ENCODE peak calls at places on chromosomes 3 and 15, in four cellular contexts. H is stimulated activated CD4-positive, alpha-beta T cell treated with anti-CD3 and anti-CD28 coated beads, TNF-alpha, amount 100 ng/mL, for 24 hours; Y is substantia nigra; B is AG08395. I is an unnamed sample.

GRCh38 chr3:197718904-197719303 is 17.8 kb downstream of the RUBCN start:
- DNase-seq in Y (no peak), H (no peak), B (peak), I (no peak)

GRCh38 chr3:53166781-53167291 is 5.8 kb downstream of the PRKCD start:
- DNase-seq in H (no peak), B (peak), Y (no peak), I (no peak)

GRCh38 chr3:197404030-197404429 is 105.6 kb upstream of the DLG1 start:
- DNase-seq in Y (no peak), H (no peak), B (no peak), I (no peak)

GRCh38 chr3:148255981-148256969 is 441.4 kb upstream of the AGTR1 start:
- DNase-seq in H (no peak), B (no peak), Y (no peak), I (no peak)

GRCh38 chr3:53023072-53023823 is 22.6 kb downstream of the SFMBT1 start:
- DNase-seq in Y (no peak), H (no peak), B (no peak), I (no peak)

GRCh38 chr3:172688588-172688987 is 22.3 kb downstream of the NCEH1 start:
- DNase-seq in B (no peak), H (no peak), Y (no peak), I (no peak)

GRCh38 chr3:123459867-123460266 is 11.0 kb upstream of the ADCY5 start:
- DNase-seq in B (no peak), Y (no peak), H (no peak), I (no peak)

GRCh38 chr3:182201769-182202168 is 490.0 kb downstream of the SOX2 start:
- DNase-seq in B (no peak), H (no peak), Y (no peak), I (no peak)

GRCh38 chr3:153443961-153444360 is 281.9 kb downstream of the RAP2B start:
- DNase-seq in B (no peak), Y (no peak), H (no peak), I (no peak)

GRCh38 chr3:15295506-15295905 is 36.9 kb downstream of the SH3BP5 start:
- DNase-seq in H (no peak), B (peak), Y (no peak), I (no peak)

GRCh38 chr3:169152319-169152718 is 511.2 kb downstream of the MECOM start:
- DNase-seq in Y (no peak), B (no peak), H (no peak), I (no peak)

GRCh38 chr3:49493901-49494300 is 23.8 kb downstream of the DAG1 start:
- DNase-seq in B (no peak), H (no peak), Y (no peak), I (no peak)

GRCh38 chr15:66943456-66944095 is 121.8 kb upstream of the SMAD3 start:
- DNase-seq in Y (no peak), H (no peak), B (no peak), I (no peak)

GRCh38 chr3:43285644-43286043 is 696 bp upstream of the SNRK start:
- DNase-seq in H (no peak), Y (no peak), B (no peak), I (no peak)

GRCh38 chr3:127658234-127658633 is 14.5 kb upstream of the ABTB1 start:
- DNase-seq in H (no peak), B (no peak), Y (no peak), I (no peak)

GRCh38 chr3:46912986-46913385 is 35.5 kb downstream of the PTH1R start:
- DNase-seq in B (no peak), H (no peak), Y (no peak), I (no peak)

GRCh38 chr15:92574161-92574560 is 81.4 kb downstream of the FAM174B start:
- DNase-seq in Y (no peak), B (no peak), H (no peak), I (no peak)

GRCh38 chr3:48507256-48508061 is 3.5 kb upstream of the SHISA5 start:
- DNase-seq in B (peak), H (peak), Y (no peak), I (peak)

GRCh38 chr3:8519156-8519555 is 17.5 kb downstream of the LMCD1 start:
- DNase-seq in B (no peak), Y (no peak), H (no peak), I (no peak)

GRCh38 chr15:90851114-90851513 is 17.3 kb upstream of the FURIN start:
- DNase-seq in H (no peak), Y (no peak), B (no peak), I (no peak)

GRCh38 chr3:11465744-11466611 is 177.7 kb downstream of the VGLL4 start:
- DNase-seq in Y (no peak), B (peak), H (no peak), I (no peak)

GRCh38 chr15:25783607-25784131 is 79.5 kb downstream of the ATP10A start:
- DNase-seq in Y (no peak), B (peak), H (peak), I (peak)

GRCh38 chr15:26867199-26868007 is 541 bp downstream of the GABRA5 start:
- DNase-seq in Y (no peak), B (peak), H (no peak), I (no peak)

GRCh38 chr3:9887478-9887877 is 2.9 kb upstream of the JAGN1 start:
- DNase-seq in H (no peak), Y (no peak), B (no peak), I (no peak)

GRCh38 chr3:66993082-66993481 is 5.0 kb upstream of the KBTBD8 start:
- DNase-seq in B (no peak), Y (no peak), H (no peak), I (no peak)

GRCh38 chr15:39363761-39364586 is 216.9 kb upstream of the THBS1 start:
- DNase-seq in Y (no peak), H (no peak), B (peak), I (no peak)

GRCh38 chr3:150300376-150300775 is 107.7 kb upstream of the TSC22D2 start:
- DNase-seq in B (no peak), Y (no peak), H (no peak), I (no peak)

GRCh38 chr3:159882784-159883779 is 105.6 kb upstream of the IL12A start:
- DNase-seq in B (peak), H (no peak), Y (no peak), I (no peak)

GRCh38 chr15:78315686-78316085 is 16.3 kb upstream of the SKIC8 start:
- DNase-seq in H (no peak), Y (no peak), B (peak), I (no peak)

GRCh38 chr3:107679911-107680310 is 157.1 kb downstream of the BBX start:
- DNase-seq in H (no peak), B (no peak), Y (no peak), I (no peak)

GRCh38 chr3:141413387-141414140 is 45.3 kb downstream of the ZBTB38 start:
- DNase-seq in H (no peak), Y (no peak), B (no peak), I (no peak)